ENCODE peak calls at places on chromosomes 12 and 14, in six cellular contexts. One of them, this sample, is unnamed.

GRCh38 chr12:32437095-32437515 is 37.7 kb downstream of the FGD4 start:
- DNase-seq in B cell: no peak
- DNase-seq in left lung: no peak
- DNase-seq in uterus: no peak
- DNase-seq in CD8-positive, alpha-beta T cell: no peak
- DNase-seq in SK-N-SH: no peak
- DNase-seq in this sample: no peak

GRCh38 chr14:87461704-87462103 is 531.3 kb downstream of the GALC start:
- DNase-seq in uterus: no peak
- DNase-seq in B cell: no peak
- DNase-seq in SK-N-SH: no peak
- DNase-seq in left lung: no peak
- DNase-seq in CD8-positive, alpha-beta T cell: no peak
- DNase-seq in this sample: no peak

GRCh38 chr12:20602671-20603402 is 92.3 kb upstream of the SLCO1C1 start:
- DNase-seq in uterus: no peak
- DNase-seq in left lung: no peak
- DNase-seq in B cell: no peak
- DNase-seq in CD8-positive, alpha-beta T cell: no peak
- DNase-seq in SK-N-SH: no peak
- DNase-seq in this sample: no peak

GRCh38 chr14:42214981-42215491 is 608.4 kb downstream of the LRFN5 start:
- DNase-seq in SK-N-SH: no peak
- DNase-seq in B cell: no peak
- DNase-seq in left lung: no peak
- DNase-seq in CD8-positive, alpha-beta T cell: no peak
- DNase-seq in uterus: no peak
- DNase-seq in this sample: no peak

GRCh38 chr12:128693115-128693514 is 130.6 kb downstream of the SLC15A4 start:
- DNase-seq in CD8-positive, alpha-beta T cell: no peak
- DNase-seq in uterus: no peak
- DNase-seq in B cell: no peak
- DNase-seq in SK-N-SH: no peak
- DNase-seq in left lung: no peak
- DNase-seq in this sample: no peak

GRCh38 chr12:5806376-5807089 is 138.5 kb downstream of the ANO2 start:
- DNase-seq in CD8-positive, alpha-beta T cell: no peak
- DNase-seq in uterus: no peak
- DNase-seq in left lung: no peak
- DNase-seq in SK-N-SH: no peak
- DNase-seq in B cell: no peak
- DNase-seq in this sample: no peak

GRCh38 chr14:55416866-55417265 is 5.2 kb upstream of the ATG14 start:
- DNase-seq in CD8-positive, alpha-beta T cell: no peak
- DNase-seq in B cell: no peak
- DNase-seq in left lung: no peak
- DNase-seq in uterus: no peak
- DNase-seq in SK-N-SH: no peak
- DNase-seq in this sample: no peak

GRCh38 chr14:99566009-99566389 is 38.0 kb downstream of the CCDC85C start:
- DNase-seq in left lung: no peak
- DNase-seq in CD8-positive, alpha-beta T cell: no peak
- DNase-seq in B cell: no peak
- DNase-seq in SK-N-SH: no peak
- DNase-seq in uterus: no peak
- DNase-seq in this sample: no peak

GRCh38 chr12:57434517-57435223 is at the start of gene INHBC:
- DNase-seq in B cell: no peak
- DNase-seq in CD8-positive, alpha-beta T cell: no peak
- DNase-seq in left lung: no peak
- DNase-seq in SK-N-SH: no peak
- DNase-seq in uterus: no peak
- DNase-seq in this sample: no peak

GRCh38 chr12:123237646-123238329 is 4.6 kb downstream of the MTRFR start:
- DNase-seq in SK-N-SH: peak
- DNase-seq in B cell: peak
- DNase-seq in left lung: peak
- DNase-seq in uterus: peak
- DNase-seq in CD8-positive, alpha-beta T cell: peak
- DNase-seq in this sample: peak

GRCh38 chr12:46433829-46434228 is 61.3 kb upstream of the SLC38A2 start:
- DNase-seq in B cell: no peak
- DNase-seq in uterus: no peak
- DNase-seq in SK-N-SH: no peak
- DNase-seq in CD8-positive, alpha-beta T cell: no peak
- DNase-seq in left lung: no peak
- DNase-seq in this sample: no peak
- TF ChIP-seq CTCF in B cell: no peak
- TF ChIP-seq CTCF in uterus: no peak
- TF ChIP-seq CTCF in SK-N-SH: no peak
- TF ChIP-seq CTCF in CD8-positive, alpha-beta T cell: no peak
- TF ChIP-seq CTCF in left lung: no peak
- TF ChIP-seq CTCF in this sample: no peak

DNA sequence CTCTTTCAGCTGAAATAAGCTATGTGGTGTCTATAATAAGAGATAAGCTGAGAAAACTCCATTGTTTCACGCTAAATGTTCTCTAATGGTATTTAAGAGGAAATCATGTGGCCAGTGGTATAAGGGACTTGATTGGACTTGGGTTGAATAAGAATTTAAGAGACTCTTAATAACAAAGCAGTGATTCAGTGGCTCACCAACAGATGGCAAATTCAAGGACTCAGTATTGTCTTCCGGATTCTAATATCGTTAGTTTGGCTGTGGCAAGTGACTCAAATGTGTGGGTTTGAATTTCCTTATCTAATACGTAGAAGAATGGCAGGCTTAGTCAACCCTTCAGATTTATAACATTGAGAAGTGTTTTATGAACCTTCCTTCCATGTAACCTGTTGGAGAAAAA is 49.1 kb upstream of the KCNH3 start:
- DNase-seq in left lung: no peak
- DNase-seq in SK-N-SH: no peak
- DNase-seq in CD8-positive, alpha-beta T cell: no peak
- DNase-seq in uterus: no peak
- DNase-seq in B cell: no peak
- DNase-seq in this sample: no peak
- TF ChIP-seq CTCF in left lung: no peak
- TF ChIP-seq CTCF in SK-N-SH: peak
- TF ChIP-seq CTCF in CD8-positive, alpha-beta T cell: no peak
- TF ChIP-seq CTCF in uterus: no peak
- TF ChIP-seq CTCF in B cell: no peak
- TF ChIP-seq CTCF in this sample: no peak

GRCh38 chr12:89087876-89088275 is 264.4 kb downstream of the DUSP6 start:
- DNase-seq in SK-N-SH: no peak
- DNase-seq in B cell: no peak
- DNase-seq in left lung: no peak
- DNase-seq in CD8-positive, alpha-beta T cell: no peak
- DNase-seq in uterus: no peak
- DNase-seq in this sample: no peak
- TF ChIP-seq CTCF in SK-N-SH: no peak
- TF ChIP-seq CTCF in B cell: no peak
- TF ChIP-seq CTCF in left lung: no peak
- TF ChIP-seq CTCF in CD8-positive, alpha-beta T cell: no peak
- TF ChIP-seq CTCF in uterus: no peak
- TF ChIP-seq CTCF in this sample: no peak

GRCh38 chr12:87953257-87953860 is 75.8 kb downstream of the C12orf50 start:
- DNase-seq in SK-N-SH: peak
- DNase-seq in B cell: no peak
- DNase-seq in CD8-positive, alpha-beta T cell: no peak
- DNase-seq in left lung: no peak
- DNase-seq in uterus: no peak
- DNase-seq in this sample: peak
- TF ChIP-seq CTCF in SK-N-SH: peak
- TF ChIP-seq CTCF in B cell: no peak
- TF ChIP-seq CTCF in CD8-positive, alpha-beta T cell: no peak
- TF ChIP-seq CTCF in left lung: peak
- TF ChIP-seq CTCF in uterus: no peak
- TF ChIP-seq CTCF in this sample: peak

GRCh38 chr12:53184828-53185227 is 4.1 kb upstream of the CSAD start:
- DNase-seq in B cell: no peak
- DNase-seq in CD8-positive, alpha-beta T cell: no peak
- DNase-seq in left lung: no peak
- DNase-seq in SK-N-SH: no peak
- DNase-seq in uterus: peak
- DNase-seq in this sample: no peak

GRCh38 chr12:53187145-53187899 is 6.6 kb upstream of the CSAD start:
- DNase-seq in uterus: peak
- DNase-seq in B cell: no peak
- DNase-seq in left lung: no peak
- DNase-seq in SK-N-SH: no peak
- DNase-seq in CD8-positive, alpha-beta T cell: no peak
- DNase-seq in this sample: no peak

GRCh38 chr12:53186745-53187144 is 6.0 kb upstream of the CSAD start:
- DNase-seq in CD8-positive, alpha-beta T cell: no peak
- DNase-seq in B cell: no peak
- DNase-seq in SK-N-SH: no peak
- DNase-seq in uterus: no peak
- DNase-seq in left lung: no peak
- DNase-seq in this sample: no peak

GRCh38 chr12:53182836-53183235 is 2.1 kb upstream of the CSAD start:
- DNase-seq in B cell: no peak
- DNase-seq in SK-N-SH: no peak
- DNase-seq in CD8-positive, alpha-beta T cell: no peak
- DNase-seq in uterus: no peak
- DNase-seq in left lung: no peak
- DNase-seq in this sample: no peak

GRCh38 chr12:53185582-53186153 is 4.9 kb upstream of the CSAD start:
- DNase-seq in CD8-positive, alpha-beta T cell: no peak
- DNase-seq in B cell: no peak
- DNase-seq in uterus: no peak
- DNase-seq in left lung: no peak
- DNase-seq in SK-N-SH: no peak
- DNase-seq in this sample: no peak
- TF ChIP-seq CTCF in CD8-positive, alpha-beta T cell: no peak
- TF ChIP-seq CTCF in B cell: no peak
- TF ChIP-seq CTCF in uterus: no peak
- TF ChIP-seq CTCF in left lung: no peak
- TF ChIP-seq CTCF in SK-N-SH: no peak
- TF ChIP-seq CTCF in this sample: peak

DNA sequence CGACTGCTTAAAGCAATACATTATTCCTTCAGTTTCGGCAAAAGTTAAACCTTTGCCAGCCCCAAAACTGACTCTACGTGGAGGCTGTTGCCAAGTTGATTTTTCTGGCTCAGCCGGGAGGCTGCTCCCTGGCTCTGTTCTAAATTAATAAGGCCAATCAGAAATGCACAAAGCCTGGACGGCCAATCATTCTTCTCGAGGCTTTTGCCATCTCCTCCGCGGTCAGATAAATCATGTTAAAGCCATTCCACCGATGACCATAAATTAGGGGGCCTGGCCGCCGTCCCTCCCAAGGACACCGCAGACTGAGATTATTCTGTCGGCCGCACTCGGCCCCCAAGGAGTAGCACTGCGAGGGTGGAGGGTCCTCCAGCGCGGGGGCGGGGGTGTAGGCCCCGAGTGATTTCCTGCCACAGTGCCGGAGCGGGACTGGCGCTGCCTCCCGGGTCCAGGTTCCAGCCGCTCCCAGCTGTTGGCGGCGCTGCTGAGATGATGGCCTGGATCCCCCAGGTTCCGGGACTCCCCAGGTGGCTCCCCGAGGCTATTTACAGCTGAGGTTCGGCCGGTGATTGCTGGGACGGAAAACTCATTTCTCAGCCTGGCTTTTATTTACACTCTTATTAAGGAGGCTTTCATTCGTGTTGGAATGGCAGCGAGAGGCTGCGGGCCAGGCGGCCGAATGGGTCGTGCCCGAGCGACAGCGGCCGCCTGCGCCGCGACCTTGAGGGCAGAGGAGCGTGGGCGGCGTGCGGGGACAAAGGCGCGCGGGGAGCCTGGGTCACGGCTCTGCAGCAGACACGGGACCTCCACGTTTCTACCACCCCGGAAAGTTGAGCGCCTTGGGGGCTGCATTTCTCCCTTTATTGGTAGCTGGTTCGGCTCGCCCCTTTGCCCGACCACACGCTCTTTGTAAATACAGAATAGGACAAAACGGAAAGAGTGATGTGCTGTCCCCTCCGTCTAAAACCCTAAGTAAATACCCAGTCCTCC is 165.2 kb downstream of the MON2 start:
- DNase-seq in B cell: peak
- DNase-seq in CD8-positive, alpha-beta T cell: no peak
- DNase-seq in uterus: peak
- DNase-seq in SK-N-SH: peak
- DNase-seq in left lung: peak
- DNase-seq in this sample: peak
- TF ChIP-seq CTCF in B cell: no peak
- TF ChIP-seq CTCF in CD8-positive, alpha-beta T cell: no peak
- TF ChIP-seq CTCF in uterus: no peak
- TF ChIP-seq CTCF in SK-N-SH: peak
- TF ChIP-seq CTCF in left lung: peak
- TF ChIP-seq CTCF in this sample: peak

GRCh38 chr12:79514730-79515525 is 175.8 kb downstream of the PAWR start:
- DNase-seq in B cell: no peak
- DNase-seq in SK-N-SH: no peak
- DNase-seq in uterus: no peak
- DNase-seq in left lung: no peak
- DNase-seq in CD8-positive, alpha-beta T cell: no peak
- DNase-seq in this sample: no peak

GRCh38 chr12:79508622-79509021 is 182.1 kb downstream of the PAWR start:
- DNase-seq in uterus: no peak
- DNase-seq in CD8-positive, alpha-beta T cell: no peak
- DNase-seq in left lung: no peak
- DNase-seq in B cell: no peak
- DNase-seq in SK-N-SH: no peak
- DNase-seq in this sample: no peak

GRCh38 chr12:79517363-79517762 is 173.4 kb downstream of the PAWR start:
- DNase-seq in CD8-positive, alpha-beta T cell: no peak
- DNase-seq in left lung: no peak
- DNase-seq in B cell: no peak
- DNase-seq in SK-N-SH: no peak
- DNase-seq in uterus: no peak
- DNase-seq in this sample: no peak

GRCh38 chr12:79515526-79515935 is 175.2 kb downstream of the PAWR start:
- DNase-seq in SK-N-SH: no peak
- DNase-seq in uterus: no peak
- DNase-seq in CD8-positive, alpha-beta T cell: no peak
- DNase-seq in B cell: no peak
- DNase-seq in left lung: no peak
- DNase-seq in this sample: no peak

GRCh38 chr12:79512068-79512467 is 178.7 kb downstream of the PAWR start:
- DNase-seq in B cell: no peak
- DNase-seq in uterus: no peak
- DNase-seq in SK-N-SH: no peak
- DNase-seq in left lung: no peak
- DNase-seq in CD8-positive, alpha-beta T cell: no peak
- DNase-seq in this sample: no peak
- TF ChIP-seq CTCF in B cell: no peak
- TF ChIP-seq CTCF in uterus: no peak
- TF ChIP-seq CTCF in SK-N-SH: peak
- TF ChIP-seq CTCF in left lung: no peak
- TF ChIP-seq CTCF in CD8-positive, alpha-beta T cell: no peak
- TF ChIP-seq CTCF in this sample: peak